ENCODE peak calls at places on chromosomes 1 and 21, in five cellular contexts. T, B, I, Q and Y are unnamed samples.

GRCh38 chr1:78501203-78501602 is 10.4 kb downstream of the PTGFR start:
- DNase-seq in T (no peak), B (no peak), I (no peak), Q (no peak), Y (no peak)

GRCh38 chr1:87778896-87779295 is 450.2 kb downstream of the LMO4 start:
- DNase-seq in T (no peak), B (no peak), I (no peak), Q (no peak), Y (no peak)

GRCh38 chr1:212192261-212192998 is 92.8 kb upstream of the PPP2R5A start:
- DNase-seq in T (no peak), B (no peak), I (no peak), Q (no peak), Y (no peak)

GRCh38 chr1:111633736-111634135 is 14.1 kb downstream of the RAP1A start:
- DNase-seq in T (no peak), B (no peak), I (no peak), Q (no peak), Y (no peak)

GRCh38 chr1:98103617-98104284 is 182.9 kb upstream of the DPYD start:
- DNase-seq in T (no peak), B (no peak), I (no peak), Q (no peak), Y (no peak)

GRCh38 chr1:176705585-176705984 is 242.6 kb downstream of the PAPPA2 start:
- DNase-seq in T (no peak), B (no peak), I (no peak), Q (no peak), Y (no peak)

GRCh38 chr1:9689971-9690381 is 38.4 kb downstream of the PIK3CD start:
- DNase-seq in T (no peak), B (no peak), I (no peak), Q (no peak), Y (peak)

GRCh38 chr1:115717541-115717940 is 51.0 kb downstream of the CASQ2 start:
- DNase-seq in T (peak), B (no peak), I (no peak), Q (no peak), Y (no peak)

GRCh38 chr1:31984419-31985347 is 29.0 kb upstream of the KHDRBS1 start:
- DNase-seq in T (no peak), B (no peak), I (no peak), Q (no peak), Y (no peak)

GRCh38 chr1:46616277-46617107 is at the start of gene MOB3C:
- DNase-seq in T (peak), B (peak), I (peak), Q (peak), Y (peak)

GRCh38 chr1:37793773-37794371 is at the start of gene MANEAL:
- DNase-seq in T (peak), B (peak), I (no peak), Q (peak), Y (peak)

GRCh38 chr1:47186267-47187185 is 3.3 kb downstream of the PDZK1IP1 start:
- DNase-seq in T (no peak), B (no peak), I (no peak), Q (no peak), Y (peak)

GRCh38 chr1:166924829-166925541 is 48.9 kb upstream of the TADA1 start:
- DNase-seq in T (no peak), B (no peak), I (no peak), Q (peak), Y (no peak)

GRCh38 chr21:32538147-32538792 is 47.1 kb downstream of the TCP10L start:
- DNase-seq in T (no peak), B (no peak), I (no peak), Q (no peak), Y (no peak)

GRCh38 chr21:31570824-31571425 is 88.6 kb upstream of the SOD1 start:
- DNase-seq in T (no peak), B (no peak), I (no peak), Q (no peak), Y (no peak)

GRCh38 chr1:79714664-79715063 is 708.1 kb upstream of the ADGRL4 start:
- DNase-seq in T (no peak), B (no peak), I (no peak), Q (no peak), Y (no peak)

GRCh38 chr1:180928272-180929230 is 15.9 kb downstream of the KIAA1614 start:
- DNase-seq in T (no peak), B (no peak), I (no peak), Q (no peak), Y (no peak)